ENCODE peak calls at places on chromosomes 4 and X, in eight cellular contexts. I, O, P, V, A, Q, N and Y are unnamed samples.

GRCh38 chrX:3664921-3665320 is 48.5 kb downstream of the PRKX start:
- DNase-seq in I (no peak), O (no peak), P (no peak), V (no peak), A (no peak), Q (no peak), N (no peak), Y (no peak)

GRCh38 chr4:15451181-15451865 is 18.4 kb upstream of the CC2D2A start:
- DNase-seq in I (no peak), O (no peak), P (no peak), V (peak), A (peak), Q (no peak), N (no peak), Y (no peak)

GRCh38 chrX:153338836-153339235 is 4.9 kb downstream of the ZNF275 start:
- DNase-seq in I (no peak), O (no peak), P (no peak), V (no peak), A (no peak), Q (no peak), N (no peak), Y (no peak)

GRCh38 chrX:72142094-72142843 is 10.6 kb upstream of the RTL5 start:
- DNase-seq in I (peak), O (no peak), P (no peak), V (no peak), A (no peak), Q (peak), N (no peak), Y (no peak)

GRCh38 chrX:43718546-43718945 is 62.4 kb downstream of the MAOA start:
- DNase-seq in I (no peak), O (no peak), P (no peak), V (no peak), A (no peak), Q (no peak), N (no peak), Y (no peak)

GRCh38 chrX:153649915-153650782 is 3.1 kb downstream of the DUSP9 start:
- DNase-seq in I (no peak), O (no peak), P (no peak), V (no peak), A (no peak), Q (peak), N (no peak), Y (no peak)

GRCh38 chr4:151169223-151169622 is 69.8 kb downstream of the RPS3A start:
- DNase-seq in I (peak), O (peak), P (peak), V (peak), A (peak), Q (peak), N (no peak), Y (peak)

GRCh38 chrX:154046262-154046771 is 26.6 kb upstream of the IRAK1 start:
- DNase-seq in I (peak), O (peak), P (peak), V (peak), A (peak), Q (no peak), N (no peak), Y (peak)

GRCh38 chr4:80172203-80172602 is 25.1 kb upstream of the PRDM8 start:
- DNase-seq in I (no peak), O (no peak), P (no peak), V (no peak), A (no peak), Q (no peak), N (no peak), Y (no peak)

GRCh38 chrX:134569306-134569705 is 89.0 kb downstream of the PLAC1 start:
- DNase-seq in I (no peak), O (no peak), P (no peak), V (no peak), A (no peak), Q (no peak), N (no peak), Y (no peak)

GRCh38 chr4:188147776-188148175 is 8.5 kb downstream of the TRIML1 start:
- DNase-seq in I (no peak), O (no peak), P (no peak), V (no peak), A (no peak), Q (no peak), N (no peak), Y (no peak)

GRCh38 chr4:7890635-7891393 is 48.8 kb downstream of the AFAP1 start:
- DNase-seq in I (no peak), O (no peak), P (no peak), V (peak), A (no peak), Q (no peak), N (no peak), Y (no peak)

GRCh38 chrX:39115166-39115565 is 313.9 kb downstream of the MID1IP1 start:
- DNase-seq in I (no peak), O (no peak), P (no peak), V (no peak), A (no peak), Q (no peak), N (no peak), Y (no peak)

GRCh38 chrX:19611636-19612376 is 96.5 kb upstream of the MAP3K15 start:
- DNase-seq in I (no peak), O (no peak), P (no peak), V (no peak), A (no peak), Q (no peak), N (no peak), Y (no peak)

GRCh38 chr4:165493359-165493758 is 114.6 kb downstream of the CPE start:
- DNase-seq in I (peak), O (peak), P (no peak), V (peak), A (peak), Q (peak), N (peak), Y (peak)

GRCh38 chrX:134571831-134572230 is 86.4 kb downstream of the PLAC1 start:
- DNase-seq in I (no peak), O (no peak), P (no peak), V (peak), A (no peak), Q (no peak), N (no peak), Y (no peak)

GRCh38 chr4:2741626-2742025 is 14.5 kb downstream of the TNIP2 start:
- DNase-seq in I (no peak), O (no peak), P (no peak), V (no peak), A (peak), Q (no peak), N (no peak), Y (no peak)

GRCh38 chr4:26197018-26197779 is 123.6 kb upstream of the RBPJ start:
- DNase-seq in I (peak), O (peak), P (peak), V (peak), A (peak), Q (no peak), N (peak), Y (no peak)

GRCh38 chrX:39725114-39725513 is 372.6 kb downstream of the BCOR start:
- DNase-seq in I (no peak), O (no peak), P (no peak), V (no peak), A (no peak), Q (no peak), N (no peak), Y (no peak)

GRCh38 chrX:97026406-97026805 is 142.7 kb downstream of the RPA4 start:
- DNase-seq in I (no peak), O (no peak), P (no peak), V (peak), A (peak), Q (no peak), N (no peak), Y (no peak)

GRCh38 chr4:183300070-183300469 is 20.0 kb downstream of the CLDN22 start:
- DNase-seq in I (no peak), O (no peak), P (peak), V (peak), A (peak), Q (no peak), N (no peak), Y (no peak)
- H3K27ac ChIP-seq in I (no peak), O (no peak), P (no peak), V (no peak), A (no peak), Q (no peak), N (no peak), Y (no peak)

GRCh38 chr4:42411803-42412202 is 14.5 kb downstream of the SHISA3 start:
- DNase-seq in I (no peak), O (no peak), P (no peak), V (peak), A (no peak), Q (no peak), N (no peak), Y (no peak)
- H3K27ac ChIP-seq in I (no peak), O (no peak), P (no peak), V (no peak), A (peak), Q (no peak), N (no peak), Y (peak)

GRCh38 chrX:119604778-119605177 is 1.4 kb downstream of the NKRF start:
- DNase-seq in I (no peak), O (no peak), P (no peak), V (no peak), A (no peak), Q (no peak), N (no peak), Y (no peak)
- H3K27ac ChIP-seq in I (no peak), O (no peak), P (no peak), V (no peak), A (no peak), Q (no peak), N (peak), Y (no peak)

GRCh38 chrX:21838937-21839333 is 482 bp upstream of the MBTPS2 start:
- DNase-seq in I (peak), O (no peak), P (no peak), V (peak), A (no peak), Q (no peak), N (no peak), Y (no peak)
- H3K27ac ChIP-seq in I (peak), O (peak), P (peak), V (peak), A (peak), Q (peak), N (no peak), Y (peak)

GRCh38 chrX:18537524-18537923 is 112.1 kb downstream of the CDKL5 start:
- DNase-seq in I (no peak), O (no peak), P (no peak), V (no peak), A (no peak), Q (no peak), N (no peak), Y (no peak)

GRCh38 chrX:18545771-18546170 is 120.4 kb downstream of the CDKL5 start:
- DNase-seq in I (no peak), O (no peak), P (no peak), V (no peak), A (no peak), Q (no peak), N (no peak), Y (no peak)

GRCh38 chrX:18542131-18542530 is 116.7 kb downstream of the CDKL5 start:
- DNase-seq in I (no peak), O (no peak), P (no peak), V (no peak), A (no peak), Q (no peak), N (no peak), Y (no peak)

GRCh38 chrX:18543738-18544137 is 118.3 kb downstream of the CDKL5 start:
- DNase-seq in I (no peak), O (no peak), P (no peak), V (no peak), A (no peak), Q (no peak), N (no peak), Y (no peak)

DNA sequence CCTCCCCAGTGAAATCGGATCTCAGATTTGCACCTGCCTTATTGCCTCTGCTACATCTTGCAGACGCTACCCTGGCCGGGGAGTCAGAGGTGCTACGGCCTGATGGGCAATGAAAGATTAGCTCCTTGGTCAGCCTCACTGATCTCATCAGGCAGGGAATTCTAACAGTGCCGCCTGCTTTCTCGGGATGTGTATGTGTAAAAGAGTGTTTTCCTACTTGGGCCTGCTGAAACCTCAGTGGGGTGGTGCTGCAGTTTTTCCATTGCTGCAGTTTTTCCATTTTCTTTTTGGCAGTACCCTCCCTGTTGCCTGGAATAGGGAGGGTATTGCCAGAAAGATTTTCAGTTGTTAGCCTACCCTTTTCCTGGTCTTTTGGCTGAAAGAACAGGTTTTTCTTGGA is 117.5 kb downstream of the CDKL5 start:
- DNase-seq in I (no peak), O (peak), P (no peak), V (no peak), A (no peak), Q (no peak), N (no peak), Y (no peak)
- H3K27ac ChIP-seq in I (no peak), O (no peak), P (no peak), V (no peak), A (no peak), Q (no peak), N (no peak), Y (no peak)

DNA sequence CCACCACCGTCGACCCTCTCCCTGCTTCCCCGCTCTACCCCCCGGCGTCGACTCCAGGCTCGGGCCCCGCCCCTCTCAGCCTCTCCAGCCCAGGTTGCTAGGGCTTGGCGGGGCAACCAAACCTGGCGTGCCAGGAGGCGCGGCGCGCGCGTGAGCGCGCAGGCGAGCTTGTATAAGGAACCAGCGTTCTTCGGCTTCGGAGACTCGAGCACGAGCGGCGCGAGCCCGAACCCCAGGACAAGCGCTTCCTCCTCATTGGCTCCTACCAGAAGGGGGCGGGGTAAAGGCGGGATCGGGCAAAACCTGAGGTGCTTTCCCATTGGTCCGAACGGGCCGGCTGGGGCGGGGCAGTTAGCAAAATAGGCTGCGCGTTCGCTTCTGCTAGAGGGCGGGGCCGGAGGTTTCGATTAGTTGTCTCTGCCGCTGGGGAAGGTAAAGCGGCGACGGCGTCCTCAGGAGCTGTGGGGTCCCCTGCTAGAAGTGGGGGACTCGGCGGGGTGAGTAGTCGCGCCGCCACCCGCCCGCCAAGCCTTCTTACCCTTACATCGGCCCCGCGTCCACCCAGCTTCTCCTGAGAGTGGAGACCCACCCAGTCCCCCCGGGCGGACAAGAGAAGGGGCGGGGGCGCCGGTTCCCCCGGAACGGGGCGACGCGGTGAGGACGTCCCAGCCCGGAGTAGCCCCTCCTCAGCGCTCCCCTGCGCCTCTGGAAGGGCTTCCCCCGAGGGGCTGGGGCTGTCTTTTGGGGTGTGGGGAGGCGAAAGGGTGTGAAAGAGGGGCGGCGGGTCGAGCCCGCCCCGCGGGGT is at the start of gene CDKL5:
- DNase-seq in I (peak), O (peak), P (peak), V (peak), A (peak), Q (peak), N (peak), Y (peak)
- H3K27ac ChIP-seq in I (peak), O (peak), P (peak), V (peak), A (no peak), Q (peak), N (peak), Y (peak)